ENCODE peak calls at places on chromosomes 16 and 17, in five cellular contexts. E, C, W, R and T are unnamed samples.

GRCh38 chr17:44779211-44780025 is 20.6 kb downstream of the ADAM11 start:
- DNase-seq in E (peak; percentile 93), C (peak; percentile 75), W (peak; percentile 84), R (peak; percentile 84), T (peak; percentile 68)

GRCh38 chr16:47110939-47111338 is 32.8 kb downstream of the NETO2 start:
- DNase-seq in E (no peak), C (no peak), W (no peak), R (no peak), T (no peak)

GRCh38 chr16:7351572-7351971 is 18.9 kb downstream of the RBFOX1 start:
- DNase-seq in E (no peak), C (no peak), W (no peak), R (no peak), T (no peak)

GRCh38 chr16:81830845-81831600 is 51.9 kb downstream of the PLCG2 start:
- DNase-seq in E (no peak), C (no peak), W (no peak), R (no peak), T (no peak)

GRCh38 chr16:89343501-89344291 is 126.2 kb downstream of the ZNF778 start:
- DNase-seq in E (peak; percentile 53), C (no peak), W (no peak), R (no peak), T (no peak)

GRCh38 chr17:15343749-15344148 is 2.4 kb upstream of the TEKT3 start:
- DNase-seq in E (no peak), C (no peak), W (no peak), R (no peak), T (no peak)

GRCh38 chr17:82241183-82241925 is 12.5 kb downstream of the SLC16A3 start:
- DNase-seq in E (peak; percentile 84), C (peak; percentile 40), W (peak; percentile 98), R (peak; percentile 81), T (no peak)

GRCh38 chr17:77322534-77323412 is 182.0 kb downstream of the SEC14L1 start:
- DNase-seq in E (peak; percentile 85), C (no peak), W (peak; percentile 98), R (peak; percentile 88), T (no peak)

GRCh38 chr17:75088902-75089417 is 1.2 kb downstream of the SLC16A5 start:
- DNase-seq in E (no peak), C (no peak), W (no peak), R (no peak), T (no peak)

GRCh38 chr16:84255050-84255810 is 15.4 kb upstream of the KCNG4 start:
- DNase-seq in E (no peak), C (no peak), W (no peak), R (no peak), T (no peak)

GRCh38 chr17:73118876-73119485 is 26.5 kb upstream of the SLC39A11 start:
- DNase-seq in E (no peak), C (no peak), W (no peak), R (no peak), T (no peak)

GRCh38 chr17:35169964-35170363 is 22.3 kb downstream of the UNC45B start:
- DNase-seq in E (peak; percentile 51), C (no peak), W (no peak), R (no peak), T (no peak)

GRCh38 chr16:15882563-15882962 is 5.8 kb downstream of the CEP20 start:
- DNase-seq in E (no peak), C (no peak), W (no peak), R (no peak), T (no peak)

GRCh38 chr16:53817117-53817516 is 113.2 kb downstream of the FTO start:
- DNase-seq in E (no peak), C (no peak), W (peak; percentile 74), R (no peak), T (no peak)

GRCh38 chr17:39306509-39307212 is 80.9 kb upstream of the STAC2 start:
- DNase-seq in E (no peak), C (no peak), W (no peak), R (no peak), T (no peak)

GRCh38 chr17:43713494-43714162 is 45.0 kb downstream of the SOST start:
- DNase-seq in E (peak; percentile 87), C (no peak), W (no peak), R (no peak), T (no peak)

GRCh38 chr17:7307686-7308624 is 527 bp downstream of the EIF5A start:
- DNase-seq in E (peak; percentile 95), C (peak; percentile 59), W (no peak), R (no peak), T (no peak)

GRCh38 chr17:68468334-68468733 is 11.0 kb upstream of the WIPI1 start:
- DNase-seq in E (no peak), C (no peak), W (no peak), R (no peak), T (no peak)

GRCh38 chr16:69508033-69508432 is 57.7 kb upstream of the NFAT5 start:
- DNase-seq in E (no peak), C (no peak), W (no peak), R (no peak), T (no peak)

GRCh38 chr16:86330906-86331305 is 179.4 kb upstream of the FOXF1 start:
- DNase-seq in E (no peak), C (no peak), W (peak; percentile 38), R (no peak), T (no peak)
- H3K9me3 ChIP-seq in E (no peaks in the 10 kb centered on the region), C (no peaks in the 10 kb centered on the region), W (no peaks in the 10 kb centered on the region), R (no peaks in the 10 kb centered on the region), T (no peaks in the 10 kb centered on the region)

DNA sequence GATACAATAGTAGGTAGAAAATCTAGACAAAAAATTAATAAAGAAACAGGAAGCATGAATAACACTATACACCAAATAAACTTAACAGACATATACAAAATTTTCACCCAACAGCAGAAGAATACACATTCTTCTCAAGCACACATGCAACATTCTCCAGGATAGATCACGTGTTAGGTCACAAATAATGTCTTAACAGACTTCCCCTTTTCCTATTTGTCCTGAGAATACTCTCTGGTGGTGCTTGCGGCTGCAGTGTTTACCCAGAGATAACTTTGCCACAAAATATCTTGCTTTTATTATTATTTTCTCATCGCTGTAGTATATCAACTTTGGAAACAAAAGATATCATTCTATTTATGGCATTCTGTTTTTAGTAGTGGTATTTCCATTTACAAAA is 40.6 kb upstream of the ZNF267 start:
- DNase-seq in E (no peak), C (no peak), W (no peak), R (no peak), T (no peak)
- H3K9me3 ChIP-seq in E (no peaks in the 10 kb centered on the region), C (no peaks in the 10 kb centered on the region), W (peaks cover 2% of the 10 kb centered on the region), R (no peaks in the 10 kb centered on the region), T (no peaks in the 10 kb centered on the region)

DNA sequence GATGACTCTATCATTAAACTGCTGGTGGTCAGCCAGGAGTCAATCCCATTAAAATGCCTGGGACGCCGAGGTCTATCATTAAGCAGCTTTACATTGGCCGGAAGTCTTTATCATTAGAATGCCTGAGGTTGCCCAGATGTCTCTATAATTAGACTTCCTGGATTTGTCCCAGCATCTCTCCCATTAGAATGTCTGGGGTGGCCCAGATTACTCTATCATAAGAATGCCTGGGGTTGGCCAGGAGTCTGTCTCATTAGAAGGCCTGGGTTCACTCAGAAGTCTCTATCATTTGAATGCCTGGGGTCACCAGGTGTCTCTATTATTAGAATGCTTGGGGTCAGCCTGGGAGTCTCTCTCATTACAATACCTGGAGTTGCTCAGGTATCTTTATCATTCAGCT is 2227.2 kb downstream of the TP53TG3F start:
- DNase-seq in E (no peak), C (no peak), W (no peak), R (no peak), T (no peak)
- H3K9me3 ChIP-seq in E (no peaks in the 10 kb centered on the region), C (peaks cover 51% of the 10 kb centered on the region), W (peaks cover 6% of the 10 kb centered on the region), R (no peaks in the 10 kb centered on the region), T (peaks cover 7% of the 10 kb centered on the region)

DNA sequence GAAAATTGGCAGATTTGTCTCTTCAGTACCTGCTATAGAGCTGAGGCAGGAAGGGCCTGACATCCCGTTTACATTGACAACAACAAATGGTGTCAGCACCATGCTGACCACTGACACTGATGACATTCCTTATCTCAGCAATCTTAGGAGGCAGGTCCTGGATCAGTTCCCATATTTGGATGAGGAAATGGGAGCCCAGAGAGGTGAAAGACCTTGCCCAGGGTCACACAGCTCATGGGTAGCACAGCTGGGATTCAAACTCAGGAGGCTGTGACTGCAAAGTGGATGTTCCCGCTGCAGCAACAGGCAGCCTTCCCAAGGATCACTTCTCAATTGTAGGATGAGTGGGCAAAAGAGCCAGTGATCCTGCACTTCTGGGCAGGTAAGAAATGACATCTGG is 30.5 kb upstream of the CACNG4 start:
- DNase-seq in E (no peak), C (no peak), W (peak; percentile 6), R (no peak), T (no peak)
- H3K9me3 ChIP-seq in E (no peaks in the 10 kb centered on the region), C (no peaks in the 10 kb centered on the region), W (peaks cover 3% of the 10 kb centered on the region), R (peaks cover 5% of the 10 kb centered on the region), T (no peaks in the 10 kb centered on the region)